ENCODE peak calls at places on chromosomes 4 and X, in seven cellular contexts. One of them, this sample, is unnamed.

GRCh38 chr4:156609421-156609820 is 362.2 kb downstream of the PDGFC start:
- DNase-seq in stimulated activated CD4-positive, alpha-beta T cell treated with anti-CD3 and anti-CD28 coated beads, TNF-alpha, amount 100 ng/mL, for 1 hour: no peak
- DNase-seq in AG04449: no peak
- DNase-seq in NCI-H1417: no peak
- DNase-seq in GM10248: no peak
- DNase-seq in activated CD8-positive, alpha-beta T cell treated with anti-CD3 and anti-CD28 coated beads for 36 hours: no peak
- DNase-seq in posterior cingulate gyrus: no peak
- DNase-seq in this sample: no peak

GRCh38 chr4:3224971-3225850 is 23.7 kb upstream of the MSANTD1 start:
- DNase-seq in stimulated activated CD4-positive, alpha-beta T cell treated with anti-CD3 and anti-CD28 coated beads, TNF-alpha, amount 100 ng/mL, for 1 hour: no peak
- DNase-seq in AG04449: no peak
- DNase-seq in NCI-H1417: peak; percentile 82
- DNase-seq in GM10248: no peak
- DNase-seq in activated CD8-positive, alpha-beta T cell treated with anti-CD3 and anti-CD28 coated beads for 36 hours: no peak
- DNase-seq in posterior cingulate gyrus: peak; percentile 81
- DNase-seq in this sample: no peak

GRCh38 chr4:48575964-48576363 is 85.9 kb downstream of the ZAR1 start:
- DNase-seq in stimulated activated CD4-positive, alpha-beta T cell treated with anti-CD3 and anti-CD28 coated beads, TNF-alpha, amount 100 ng/mL, for 1 hour: no peak
- DNase-seq in AG04449: no peak
- DNase-seq in NCI-H1417: no peak
- DNase-seq in GM10248: no peak
- DNase-seq in activated CD8-positive, alpha-beta T cell treated with anti-CD3 and anti-CD28 coated beads for 36 hours: no peak
- DNase-seq in posterior cingulate gyrus: no peak
- DNase-seq in this sample: no peak

GRCh38 chr4:84491420-84491819 is 7.7 kb downstream of the NKX6-1 start:
- DNase-seq in stimulated activated CD4-positive, alpha-beta T cell treated with anti-CD3 and anti-CD28 coated beads, TNF-alpha, amount 100 ng/mL, for 1 hour: no peak
- DNase-seq in AG04449: no peak
- DNase-seq in NCI-H1417: no peak
- DNase-seq in GM10248: no peak
- DNase-seq in activated CD8-positive, alpha-beta T cell treated with anti-CD3 and anti-CD28 coated beads for 36 hours: no peak
- DNase-seq in posterior cingulate gyrus: no peak
- DNase-seq in this sample: no peak

GRCh38 chr4:119034276-119035008 is 101.2 kb upstream of the MYOZ2 start:
- DNase-seq in stimulated activated CD4-positive, alpha-beta T cell treated with anti-CD3 and anti-CD28 coated beads, TNF-alpha, amount 100 ng/mL, for 1 hour: no peak
- DNase-seq in AG04449: no peak
- DNase-seq in NCI-H1417: no peak
- DNase-seq in GM10248: no peak
- DNase-seq in activated CD8-positive, alpha-beta T cell treated with anti-CD3 and anti-CD28 coated beads for 36 hours: no peak
- DNase-seq in posterior cingulate gyrus: no peak
- DNase-seq in this sample: no peak

GRCh38 chr4:80535551-80535950 is 200.0 kb downstream of the CFAP299 start:
- DNase-seq in stimulated activated CD4-positive, alpha-beta T cell treated with anti-CD3 and anti-CD28 coated beads, TNF-alpha, amount 100 ng/mL, for 1 hour: no peak
- DNase-seq in AG04449: no peak
- DNase-seq in NCI-H1417: peak; percentile 51
- DNase-seq in GM10248: no peak
- DNase-seq in activated CD8-positive, alpha-beta T cell treated with anti-CD3 and anti-CD28 coated beads for 36 hours: no peak
- DNase-seq in posterior cingulate gyrus: no peak
- DNase-seq in this sample: no peak

GRCh38 chrX:1453951-1454785 is 1.5 kb upstream of the ASMTL start:
- DNase-seq in stimulated activated CD4-positive, alpha-beta T cell treated with anti-CD3 and anti-CD28 coated beads, TNF-alpha, amount 100 ng/mL, for 1 hour: peak; percentile 72
- DNase-seq in AG04449: peak; percentile 9
- DNase-seq in NCI-H1417: no peak
- DNase-seq in GM10248: peak; percentile 82
- DNase-seq in activated CD8-positive, alpha-beta T cell treated with anti-CD3 and anti-CD28 coated beads for 36 hours: peak; percentile 95
- DNase-seq in posterior cingulate gyrus: peak; percentile 94
- DNase-seq in this sample: peak; percentile 94

GRCh38 chr4:112125416-112125815 is 19.8 kb upstream of the FAM241A start:
- DNase-seq in stimulated activated CD4-positive, alpha-beta T cell treated with anti-CD3 and anti-CD28 coated beads, TNF-alpha, amount 100 ng/mL, for 1 hour: no peak
- DNase-seq in AG04449: no peak
- DNase-seq in NCI-H1417: no peak
- DNase-seq in GM10248: no peak
- DNase-seq in activated CD8-positive, alpha-beta T cell treated with anti-CD3 and anti-CD28 coated beads for 36 hours: no peak
- DNase-seq in posterior cingulate gyrus: no peak
- DNase-seq in this sample: no peak

GRCh38 chr4:100742045-100742444 is 224.2 kb upstream of the EMCN start:
- DNase-seq in stimulated activated CD4-positive, alpha-beta T cell treated with anti-CD3 and anti-CD28 coated beads, TNF-alpha, amount 100 ng/mL, for 1 hour: no peak
- DNase-seq in AG04449: no peak
- DNase-seq in NCI-H1417: peak; percentile 39
- DNase-seq in GM10248: no peak
- DNase-seq in activated CD8-positive, alpha-beta T cell treated with anti-CD3 and anti-CD28 coated beads for 36 hours: no peak
- DNase-seq in posterior cingulate gyrus: no peak
- DNase-seq in this sample: no peak

GRCh38 chrX:87728459-87728858 is 210.9 kb downstream of the KLHL4 start:
- DNase-seq in stimulated activated CD4-positive, alpha-beta T cell treated with anti-CD3 and anti-CD28 coated beads, TNF-alpha, amount 100 ng/mL, for 1 hour: no peak
- DNase-seq in AG04449: no peak
- DNase-seq in NCI-H1417: no peak
- DNase-seq in GM10248: no peak
- DNase-seq in activated CD8-positive, alpha-beta T cell treated with anti-CD3 and anti-CD28 coated beads for 36 hours: no peak
- DNase-seq in posterior cingulate gyrus: no peak
- DNase-seq in this sample: no peak

GRCh38 chr4:188423039-188423438 is 283.8 kb downstream of the TRIML1 start:
- DNase-seq in stimulated activated CD4-positive, alpha-beta T cell treated with anti-CD3 and anti-CD28 coated beads, TNF-alpha, amount 100 ng/mL, for 1 hour: no peak
- DNase-seq in AG04449: no peak
- DNase-seq in NCI-H1417: no peak
- DNase-seq in GM10248: no peak
- DNase-seq in activated CD8-positive, alpha-beta T cell treated with anti-CD3 and anti-CD28 coated beads for 36 hours: no peak
- DNase-seq in posterior cingulate gyrus: no peak
- DNase-seq in this sample: no peak

GRCh38 chrX:38548508-38548907 is 12.8 kb upstream of the TSPAN7 start:
- DNase-seq in stimulated activated CD4-positive, alpha-beta T cell treated with anti-CD3 and anti-CD28 coated beads, TNF-alpha, amount 100 ng/mL, for 1 hour: no peak
- DNase-seq in AG04449: no peak
- DNase-seq in NCI-H1417: no peak
- DNase-seq in GM10248: no peak
- DNase-seq in activated CD8-positive, alpha-beta T cell treated with anti-CD3 and anti-CD28 coated beads for 36 hours: no peak
- DNase-seq in posterior cingulate gyrus: no peak
- DNase-seq in this sample: no peak

GRCh38 chrX:85031505-85031904 is 27.8 kb downstream of the APOOL start:
- DNase-seq in stimulated activated CD4-positive, alpha-beta T cell treated with anti-CD3 and anti-CD28 coated beads, TNF-alpha, amount 100 ng/mL, for 1 hour: no peak
- DNase-seq in AG04449: no peak
- DNase-seq in NCI-H1417: no peak
- DNase-seq in GM10248: no peak
- DNase-seq in activated CD8-positive, alpha-beta T cell treated with anti-CD3 and anti-CD28 coated beads for 36 hours: no peak
- DNase-seq in posterior cingulate gyrus: no peak
- DNase-seq in this sample: no peak

GRCh38 chr4:113293043-113293560 is 243.6 kb downstream of the ANK2 start:
- DNase-seq in stimulated activated CD4-positive, alpha-beta T cell treated with anti-CD3 and anti-CD28 coated beads, TNF-alpha, amount 100 ng/mL, for 1 hour: no peak
- DNase-seq in AG04449: no peak
- DNase-seq in NCI-H1417: no peak
- DNase-seq in GM10248: no peak
- DNase-seq in activated CD8-positive, alpha-beta T cell treated with anti-CD3 and anti-CD28 coated beads for 36 hours: peak; percentile 3
- DNase-seq in posterior cingulate gyrus: no peak
- DNase-seq in this sample: no peak

GRCh38 chr4:141703497-141703896 is 67.1 kb downstream of the IL15 start:
- DNase-seq in stimulated activated CD4-positive, alpha-beta T cell treated with anti-CD3 and anti-CD28 coated beads, TNF-alpha, amount 100 ng/mL, for 1 hour: no peak
- DNase-seq in AG04449: no peak
- DNase-seq in NCI-H1417: no peak
- DNase-seq in GM10248: no peak
- DNase-seq in activated CD8-positive, alpha-beta T cell treated with anti-CD3 and anti-CD28 coated beads for 36 hours: no peak
- DNase-seq in posterior cingulate gyrus: no peak
- DNase-seq in this sample: no peak

GRCh38 chrX:53073115-53073581 is 9.0 kb upstream of the TSPYL2 start:
- DNase-seq in stimulated activated CD4-positive, alpha-beta T cell treated with anti-CD3 and anti-CD28 coated beads, TNF-alpha, amount 100 ng/mL, for 1 hour: no peak
- DNase-seq in AG04449: no peak
- DNase-seq in NCI-H1417: peak; percentile 83
- DNase-seq in GM10248: no peak
- DNase-seq in activated CD8-positive, alpha-beta T cell treated with anti-CD3 and anti-CD28 coated beads for 36 hours: no peak
- DNase-seq in posterior cingulate gyrus: no peak
- DNase-seq in this sample: no peak

GRCh38 chrX:149467920-149468319 is 37.2 kb downstream of the IDS start:
- DNase-seq in stimulated activated CD4-positive, alpha-beta T cell treated with anti-CD3 and anti-CD28 coated beads, TNF-alpha, amount 100 ng/mL, for 1 hour: no peak
- DNase-seq in AG04449: no peak
- DNase-seq in NCI-H1417: no peak
- DNase-seq in GM10248: no peak
- DNase-seq in activated CD8-positive, alpha-beta T cell treated with anti-CD3 and anti-CD28 coated beads for 36 hours: no peak
- DNase-seq in posterior cingulate gyrus: no peak
- DNase-seq in this sample: no peak

GRCh38 chrX:23515028-23515427 is 152.3 kb upstream of the PRDX4 start:
- DNase-seq in stimulated activated CD4-positive, alpha-beta T cell treated with anti-CD3 and anti-CD28 coated beads, TNF-alpha, amount 100 ng/mL, for 1 hour: no peak
- DNase-seq in AG04449: no peak
- DNase-seq in NCI-H1417: peak; percentile 88
- DNase-seq in GM10248: no peak
- DNase-seq in activated CD8-positive, alpha-beta T cell treated with anti-CD3 and anti-CD28 coated beads for 36 hours: no peak
- DNase-seq in posterior cingulate gyrus: no peak
- DNase-seq in this sample: no peak

GRCh38 chrX:17689971-17690409 is 47.3 kb upstream of the SCML1 start:
- DNase-seq in stimulated activated CD4-positive, alpha-beta T cell treated with anti-CD3 and anti-CD28 coated beads, TNF-alpha, amount 100 ng/mL, for 1 hour: no peak
- DNase-seq in AG04449: peak; percentile 64
- DNase-seq in NCI-H1417: peak; percentile 94
- DNase-seq in GM10248: peak; percentile 26
- DNase-seq in activated CD8-positive, alpha-beta T cell treated with anti-CD3 and anti-CD28 coated beads for 36 hours: peak; percentile 56
- DNase-seq in posterior cingulate gyrus: no peak
- DNase-seq in this sample: peak; percentile 8

GRCh38 chrX:110561036-110561435 is 202.4 kb downstream of the RTL9 start:
- DNase-seq in stimulated activated CD4-positive, alpha-beta T cell treated with anti-CD3 and anti-CD28 coated beads, TNF-alpha, amount 100 ng/mL, for 1 hour: no peak
- DNase-seq in AG04449: no peak
- DNase-seq in NCI-H1417: no peak
- DNase-seq in GM10248: no peak
- DNase-seq in activated CD8-positive, alpha-beta T cell treated with anti-CD3 and anti-CD28 coated beads for 36 hours: no peak
- DNase-seq in posterior cingulate gyrus: no peak
- DNase-seq in this sample: no peak

GRCh38 chr4:154928640-154929257 is 147.7 kb downstream of the RBM46 start:
- DNase-seq in stimulated activated CD4-positive, alpha-beta T cell treated with anti-CD3 and anti-CD28 coated beads, TNF-alpha, amount 100 ng/mL, for 1 hour: no peak
- DNase-seq in AG04449: no peak
- DNase-seq in NCI-H1417: peak; percentile 69
- DNase-seq in GM10248: no peak
- DNase-seq in activated CD8-positive, alpha-beta T cell treated with anti-CD3 and anti-CD28 coated beads for 36 hours: peak; percentile 1
- DNase-seq in posterior cingulate gyrus: no peak
- DNase-seq in this sample: no peak

GRCh38 chr4:85952982-85953650 is 406.7 kb downstream of the MAPK10 start:
- DNase-seq in stimulated activated CD4-positive, alpha-beta T cell treated with anti-CD3 and anti-CD28 coated beads, TNF-alpha, amount 100 ng/mL, for 1 hour: no peak
- DNase-seq in AG04449: no peak
- DNase-seq in NCI-H1417: no peak
- DNase-seq in GM10248: peak; percentile 14
- DNase-seq in activated CD8-positive, alpha-beta T cell treated with anti-CD3 and anti-CD28 coated beads for 36 hours: no peak
- DNase-seq in posterior cingulate gyrus: no peak
- DNase-seq in this sample: no peak

GRCh38 chr4:38821739-38822138 is 17.1 kb upstream of the TLR1 start:
- DNase-seq in stimulated activated CD4-positive, alpha-beta T cell treated with anti-CD3 and anti-CD28 coated beads, TNF-alpha, amount 100 ng/mL, for 1 hour: no peak
- DNase-seq in AG04449: no peak
- DNase-seq in NCI-H1417: no peak
- DNase-seq in GM10248: no peak
- DNase-seq in activated CD8-positive, alpha-beta T cell treated with anti-CD3 and anti-CD28 coated beads for 36 hours: no peak
- DNase-seq in posterior cingulate gyrus: no peak
- DNase-seq in this sample: no peak

GRCh38 chr4:110005461-110006056 is 92.9 kb downstream of the EGF start:
- DNase-seq in stimulated activated CD4-positive, alpha-beta T cell treated with anti-CD3 and anti-CD28 coated beads, TNF-alpha, amount 100 ng/mL, for 1 hour: no peak
- DNase-seq in AG04449: peak; percentile 41
- DNase-seq in NCI-H1417: peak; percentile 79
- DNase-seq in GM10248: peak; percentile 71
- DNase-seq in activated CD8-positive, alpha-beta T cell treated with anti-CD3 and anti-CD28 coated beads for 36 hours: no peak
- DNase-seq in posterior cingulate gyrus: no peak
- DNase-seq in this sample: peak; percentile 17

GRCh38 chr4:117821834-117822233 is 212.5 kb upstream of the NDST3 start:
- DNase-seq in stimulated activated CD4-positive, alpha-beta T cell treated with anti-CD3 and anti-CD28 coated beads, TNF-alpha, amount 100 ng/mL, for 1 hour: no peak
- DNase-seq in AG04449: no peak
- DNase-seq in NCI-H1417: no peak
- DNase-seq in GM10248: no peak
- DNase-seq in activated CD8-positive, alpha-beta T cell treated with anti-CD3 and anti-CD28 coated beads for 36 hours: no peak
- DNase-seq in posterior cingulate gyrus: no peak
- DNase-seq in this sample: no peak

GRCh38 chrX:57771689-57772088 is 91.6 kb upstream of the NLRP2B start:
- DNase-seq in stimulated activated CD4-positive, alpha-beta T cell treated with anti-CD3 and anti-CD28 coated beads, TNF-alpha, amount 100 ng/mL, for 1 hour: no peak
- DNase-seq in AG04449: no peak
- DNase-seq in NCI-H1417: no peak
- DNase-seq in GM10248: no peak
- DNase-seq in activated CD8-positive, alpha-beta T cell treated with anti-CD3 and anti-CD28 coated beads for 36 hours: no peak
- DNase-seq in posterior cingulate gyrus: no peak
- DNase-seq in this sample: no peak

GRCh38 chr4:166941629-166942028 is 292.7 kb downstream of the SPOCK3 start:
- DNase-seq in stimulated activated CD4-positive, alpha-beta T cell treated with anti-CD3 and anti-CD28 coated beads, TNF-alpha, amount 100 ng/mL, for 1 hour: no peak
- DNase-seq in AG04449: no peak
- DNase-seq in NCI-H1417: no peak
- DNase-seq in GM10248: no peak
- DNase-seq in activated CD8-positive, alpha-beta T cell treated with anti-CD3 and anti-CD28 coated beads for 36 hours: peak; percentile 1
- DNase-seq in posterior cingulate gyrus: no peak
- DNase-seq in this sample: no peak

GRCh38 chr4:53659112-53659511 is 67.8 kb upstream of the LNX1 start:
- DNase-seq in stimulated activated CD4-positive, alpha-beta T cell treated with anti-CD3 and anti-CD28 coated beads, TNF-alpha, amount 100 ng/mL, for 1 hour: no peak
- DNase-seq in AG04449: no peak
- DNase-seq in NCI-H1417: no peak
- DNase-seq in GM10248: no peak
- DNase-seq in activated CD8-positive, alpha-beta T cell treated with anti-CD3 and anti-CD28 coated beads for 36 hours: no peak
- DNase-seq in posterior cingulate gyrus: no peak
- DNase-seq in this sample: no peak